ENCODE peak calls at places on chromosomes 13 and 19, in seven cellular contexts. One of them, this sample, is unnamed.

GRCh38 chr19:38877781-38878574 is at the start of gene RINL:
- DNase-seq in cardiac muscle cell: no peak
- DNase-seq in AG09319: no peak
- DNase-seq in pancreas: no peak
- DNase-seq in body of pancreas: no peak
- DNase-seq in WTC11: no peak
- DNase-seq in right lobe of liver: no peak
- DNase-seq in this sample: no peak

GRCh38 chr13:74795526-74795925 is 661.3 kb upstream of the KLF12 start:
- DNase-seq in cardiac muscle cell: no peak
- DNase-seq in AG09319: no peak
- DNase-seq in pancreas: no peak
- DNase-seq in body of pancreas: no peak
- DNase-seq in WTC11: no peak
- DNase-seq in right lobe of liver: no peak
- DNase-seq in this sample: no peak

GRCh38 chr13:110507678-110508381 is 53.7 kb downstream of the RAB20 start:
- DNase-seq in cardiac muscle cell: no peak
- DNase-seq in AG09319: no peak
- DNase-seq in pancreas: peak
- DNase-seq in body of pancreas: peak
- DNase-seq in WTC11: no peak
- DNase-seq in right lobe of liver: peak
- DNase-seq in this sample: no peak

GRCh38 chr19:40270362-40271089 is 14.6 kb downstream of the AKT2 start:
- DNase-seq in cardiac muscle cell: no peak
- DNase-seq in AG09319: no peak
- DNase-seq in pancreas: no peak
- DNase-seq in body of pancreas: no peak
- DNase-seq in WTC11: peak
- DNase-seq in right lobe of liver: no peak
- DNase-seq in this sample: peak

GRCh38 chr13:106232680-106233079 is 302.8 kb downstream of the EFNB2 start:
- DNase-seq in cardiac muscle cell: peak
- DNase-seq in AG09319: no peak
- DNase-seq in pancreas: no peak
- DNase-seq in body of pancreas: no peak
- DNase-seq in WTC11: no peak
- DNase-seq in right lobe of liver: no peak
- DNase-seq in this sample: no peak

GRCh38 chr19:56079609-56080008 is 41.5 kb downstream of the ZNF787 start:
- DNase-seq in cardiac muscle cell: no peak
- DNase-seq in AG09319: no peak
- DNase-seq in pancreas: no peak
- DNase-seq in body of pancreas: no peak
- DNase-seq in WTC11: no peak
- DNase-seq in right lobe of liver: no peak
- DNase-seq in this sample: no peak

GRCh38 chr13:94345374-94346195 is 133.9 kb downstream of the DCT start:
- DNase-seq in cardiac muscle cell: peak
- DNase-seq in AG09319: no peak
- DNase-seq in pancreas: no peak
- DNase-seq in body of pancreas: no peak
- DNase-seq in WTC11: no peak
- DNase-seq in right lobe of liver: no peak
- DNase-seq in this sample: no peak

GRCh38 chr13:67184247-67184646 is 45.9 kb downstream of the PCDH9 start:
- DNase-seq in cardiac muscle cell: no peak
- DNase-seq in AG09319: no peak
- DNase-seq in pancreas: no peak
- DNase-seq in body of pancreas: no peak
- DNase-seq in WTC11: no peak
- DNase-seq in right lobe of liver: no peak
- DNase-seq in this sample: no peak

GRCh38 chr13:104936304-104936703 is 1599.2 kb downstream of the EFNB2 start:
- DNase-seq in cardiac muscle cell: no peak
- DNase-seq in AG09319: no peak
- DNase-seq in pancreas: no peak
- DNase-seq in body of pancreas: no peak
- DNase-seq in WTC11: no peak
- DNase-seq in right lobe of liver: no peak
- DNase-seq in this sample: no peak

GRCh38 chr19:23991170-23991569 is 76.5 kb downstream of the ZNF726 start:
- DNase-seq in cardiac muscle cell: no peak
- DNase-seq in AG09319: no peak
- DNase-seq in pancreas: peak
- DNase-seq in body of pancreas: peak
- DNase-seq in WTC11: no peak
- DNase-seq in right lobe of liver: no peak
- DNase-seq in this sample: no peak

GRCh38 chr19:5953680-5954213 is 24.2 kb downstream of the RANBP3 start:
- DNase-seq in cardiac muscle cell: no peak
- DNase-seq in AG09319: no peak
- DNase-seq in pancreas: no peak
- DNase-seq in body of pancreas: no peak
- DNase-seq in WTC11: no peak
- DNase-seq in right lobe of liver: no peak
- DNase-seq in this sample: no peak

GRCh38 chr13:101648766-101649489 is 196.5 kb downstream of the ITGBL1 start:
- DNase-seq in cardiac muscle cell: no peak
- DNase-seq in AG09319: no peak
- DNase-seq in pancreas: no peak
- DNase-seq in body of pancreas: no peak
- DNase-seq in WTC11: no peak
- DNase-seq in right lobe of liver: no peak
- DNase-seq in this sample: no peak

GRCh38 chr13:93080587-93080986 is 146.0 kb upstream of the GPC6 start:
- DNase-seq in cardiac muscle cell: no peak
- DNase-seq in AG09319: no peak
- DNase-seq in pancreas: no peak
- DNase-seq in body of pancreas: no peak
- DNase-seq in WTC11: no peak
- DNase-seq in right lobe of liver: no peak
- DNase-seq in this sample: no peak

GRCh38 chr13:36606060-36606459 is 67.8 kb upstream of the SERTM1 start:
- DNase-seq in cardiac muscle cell: no peak
- DNase-seq in AG09319: no peak
- DNase-seq in pancreas: no peak
- DNase-seq in body of pancreas: no peak
- DNase-seq in WTC11: no peak
- DNase-seq in right lobe of liver: no peak
- DNase-seq in this sample: no peak

GRCh38 chr19:56822755-56823154 is 17.8 kb downstream of the PEG3 start:
- DNase-seq in cardiac muscle cell: no peak
- DNase-seq in AG09319: no peak
- DNase-seq in pancreas: no peak
- DNase-seq in body of pancreas: no peak
- DNase-seq in WTC11: no peak
- DNase-seq in right lobe of liver: no peak
- DNase-seq in this sample: no peak

GRCh38 chr19:42247631-42248199 is 5.3 kb upstream of the GSK3A start:
- DNase-seq in cardiac muscle cell: no peak
- DNase-seq in AG09319: no peak
- DNase-seq in pancreas: no peak
- DNase-seq in body of pancreas: no peak
- DNase-seq in WTC11: no peak
- DNase-seq in right lobe of liver: no peak
- DNase-seq in this sample: no peak

GRCh38 chr19:42248270-42249148 is 6.1 kb upstream of the GSK3A start:
- DNase-seq in cardiac muscle cell: no peak
- DNase-seq in AG09319: no peak
- DNase-seq in pancreas: no peak
- DNase-seq in body of pancreas: no peak
- DNase-seq in WTC11: no peak
- DNase-seq in right lobe of liver: no peak
- DNase-seq in this sample: no peak

GRCh38 chr19:42246869-42247630 is 4.6 kb upstream of the GSK3A start:
- DNase-seq in cardiac muscle cell: no peak
- DNase-seq in AG09319: no peak
- DNase-seq in pancreas: no peak
- DNase-seq in body of pancreas: no peak
- DNase-seq in WTC11: no peak
- DNase-seq in right lobe of liver: no peak
- DNase-seq in this sample: no peak

GRCh38 chr19:42244452-42245220 is 2.2 kb upstream of the GSK3A start:
- DNase-seq in cardiac muscle cell: peak
- DNase-seq in AG09319: peak
- DNase-seq in pancreas: peak
- DNase-seq in body of pancreas: peak
- DNase-seq in WTC11: peak
- DNase-seq in right lobe of liver: peak
- DNase-seq in this sample: peak

DNA sequence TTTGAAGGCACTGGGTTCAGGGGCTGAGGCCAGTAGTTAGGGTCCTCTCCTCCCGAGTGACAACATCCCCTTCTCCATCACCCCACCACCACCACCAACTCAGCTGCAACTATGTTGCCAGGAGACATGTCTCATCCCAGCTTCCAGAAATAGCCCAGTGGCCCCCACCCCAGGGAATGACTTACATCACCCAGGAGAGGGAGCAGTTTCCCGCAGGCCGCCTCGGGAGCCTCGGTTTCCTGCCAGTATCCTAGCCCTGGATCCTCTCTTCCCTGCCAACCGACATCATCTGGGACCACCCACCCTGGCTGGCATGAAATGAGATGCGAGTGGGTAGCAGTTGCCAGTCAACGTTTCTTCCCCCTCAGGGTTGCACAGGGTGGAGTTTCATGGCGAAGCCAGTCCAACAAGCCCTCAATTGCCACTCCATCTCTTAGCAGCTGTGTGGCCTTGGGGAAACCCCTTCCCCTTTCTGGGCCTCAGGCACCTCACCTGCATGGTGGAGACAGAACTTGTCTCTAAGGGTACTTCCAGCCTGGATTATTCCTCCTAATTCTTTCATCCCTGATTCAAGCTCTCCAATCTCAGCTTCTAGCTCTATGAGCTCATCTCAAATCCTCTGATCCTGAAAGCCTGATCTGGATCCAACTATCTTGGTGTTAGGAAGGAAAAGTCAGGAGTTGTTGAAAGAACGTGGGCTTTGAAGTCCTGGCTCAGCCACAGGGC is 3.9 kb upstream of the GSK3A start:
- DNase-seq in cardiac muscle cell: peak
- DNase-seq in AG09319: peak
- DNase-seq in pancreas: peak
- DNase-seq in body of pancreas: peak
- DNase-seq in WTC11: peak
- DNase-seq in right lobe of liver: peak
- DNase-seq in this sample: no peak
- TF ChIP-seq CTCF in cardiac muscle cell: peak
- TF ChIP-seq CTCF in AG09319: peak
- TF ChIP-seq CTCF in pancreas: peak
- TF ChIP-seq CTCF in body of pancreas: peak
- TF ChIP-seq CTCF in WTC11: no peak
- TF ChIP-seq CTCF in right lobe of liver: peak
- TF ChIP-seq CTCF in this sample: peak

DNA sequence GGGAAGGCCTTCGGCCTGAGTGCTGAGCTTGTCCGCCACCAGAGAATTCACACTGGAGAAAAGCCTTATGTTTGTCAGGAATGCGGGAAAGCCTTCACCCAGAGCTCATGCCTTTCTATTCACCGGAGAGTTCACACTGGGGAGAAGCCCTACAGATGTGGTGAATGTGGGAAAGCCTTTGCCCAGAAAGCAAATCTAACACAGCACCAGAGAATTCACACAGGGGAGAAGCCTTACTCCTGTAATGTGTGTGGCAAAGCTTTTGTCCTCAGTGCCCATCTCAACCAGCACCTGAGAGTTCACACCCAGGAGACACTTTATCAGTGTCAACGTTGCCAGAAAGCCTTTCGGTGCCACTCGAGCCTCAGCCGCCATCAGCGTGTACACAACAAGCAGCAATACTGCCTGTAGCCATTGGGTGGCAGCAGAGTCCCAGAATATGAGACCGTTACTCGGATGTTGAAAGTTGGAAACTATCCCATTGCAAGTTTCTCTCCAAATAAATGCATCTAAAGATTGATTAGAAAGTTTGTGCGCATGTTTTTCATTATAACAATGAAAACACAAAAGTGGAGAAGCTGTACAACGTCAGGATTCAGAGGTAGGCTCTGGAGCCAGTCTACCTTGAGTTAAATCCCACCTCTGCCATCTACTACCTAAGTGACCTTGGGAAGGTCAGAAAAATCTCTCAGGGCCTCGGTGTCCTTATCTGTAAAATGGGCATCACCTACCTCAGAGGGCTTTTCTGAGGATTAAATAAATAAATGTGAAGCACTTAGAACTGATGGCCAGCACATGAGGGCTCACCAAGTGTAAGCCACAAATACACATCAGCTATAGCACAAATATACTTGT is 21.1 kb downstream of the ZNF473 start:
- DNase-seq in cardiac muscle cell: peak
- DNase-seq in AG09319: no peak
- DNase-seq in pancreas: peak
- DNase-seq in body of pancreas: peak
- DNase-seq in WTC11: peak
- DNase-seq in right lobe of liver: no peak
- DNase-seq in this sample: no peak
- TF ChIP-seq CTCF in cardiac muscle cell: peak
- TF ChIP-seq CTCF in AG09319: peak
- TF ChIP-seq CTCF in pancreas: peak
- TF ChIP-seq CTCF in body of pancreas: peak
- TF ChIP-seq CTCF in WTC11: peak
- TF ChIP-seq CTCF in right lobe of liver: peak
- TF ChIP-seq CTCF in this sample: peak

GRCh38 chr13:25756916-25757315 is 294.9 kb downstream of the SHISA2 start:
- DNase-seq in cardiac muscle cell: peak
- DNase-seq in AG09319: no peak
- DNase-seq in pancreas: no peak
- DNase-seq in body of pancreas: no peak
- DNase-seq in WTC11: no peak
- DNase-seq in right lobe of liver: no peak
- DNase-seq in this sample: no peak
- TF ChIP-seq CTCF in cardiac muscle cell: no peak
- TF ChIP-seq CTCF in AG09319: no peak
- TF ChIP-seq CTCF in pancreas: no peak
- TF ChIP-seq CTCF in body of pancreas: no peak
- TF ChIP-seq CTCF in WTC11: no peak
- TF ChIP-seq CTCF in right lobe of liver: no peak
- TF ChIP-seq CTCF in this sample: no peak

DNA sequence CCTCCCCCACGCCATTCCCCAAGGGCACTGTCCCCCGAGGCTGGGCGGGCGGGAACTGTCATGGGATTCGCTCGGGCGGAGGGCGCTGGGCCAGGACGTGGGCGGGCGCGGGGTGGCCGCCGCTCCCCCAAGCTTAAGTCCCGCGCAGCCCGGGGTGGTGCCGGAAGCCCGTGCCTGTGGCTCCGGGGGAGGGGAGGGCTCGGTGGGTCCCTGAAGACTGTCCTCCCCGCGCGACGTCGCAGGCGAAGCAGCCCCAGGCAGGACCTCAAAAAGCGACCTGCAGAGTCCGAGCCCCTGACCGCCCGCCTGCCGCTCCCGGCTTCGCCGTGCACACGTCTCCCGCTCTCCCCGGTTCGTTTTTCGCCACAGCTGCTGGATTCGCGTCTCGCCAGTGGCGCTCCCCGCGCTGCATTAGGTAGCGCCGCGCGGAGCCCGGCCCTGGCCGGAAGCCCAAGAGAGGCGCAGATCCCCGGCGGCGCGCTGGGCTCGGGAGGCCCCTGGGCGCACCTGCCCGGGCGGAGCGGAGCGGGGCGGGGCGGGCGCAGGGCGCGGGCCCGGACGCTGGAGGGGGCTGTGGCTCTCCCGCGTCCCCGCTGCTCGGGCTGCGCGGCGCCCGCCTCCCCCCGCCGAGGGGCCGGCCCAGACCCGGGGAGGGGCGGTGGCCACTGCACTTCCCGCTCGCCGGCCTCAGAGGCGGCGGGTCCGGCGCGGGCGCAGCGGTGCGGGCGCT is at the start of gene FARP1:
- DNase-seq in cardiac muscle cell: peak
- DNase-seq in AG09319: peak
- DNase-seq in pancreas: peak
- DNase-seq in body of pancreas: peak
- DNase-seq in WTC11: peak
- DNase-seq in right lobe of liver: peak
- DNase-seq in this sample: peak
- TF ChIP-seq CTCF in cardiac muscle cell: peak
- TF ChIP-seq CTCF in AG09319: peak
- TF ChIP-seq CTCF in pancreas: peak
- TF ChIP-seq CTCF in body of pancreas: peak
- TF ChIP-seq CTCF in WTC11: no peak
- TF ChIP-seq CTCF in right lobe of liver: peak
- TF ChIP-seq CTCF in this sample: peak

This sample was measured in D721Med.